ENCODE peak calls at places on chromosomes 12 and 14, in ten cellular contexts. F is activated CD8-positive, alpha-beta memory T cell treated with anti-CD3 and anti-CD28 coated beads, Interleukin-2, amount 50 U/mL, for 4 hours; R is IMR-90; B is Right ventricle myocardium superior; C is C1 segment of cervical spinal cord; Q is psoas muscle; M is hepatocyte; P is activated CD4-positive, CD25-positive, alpha-beta regulatory T cell treated with anti-CD3 and anti-CD28 coated beads, Interleukin-2, amount 50 U/mL, for 16 hours; U is central memory CD8-positive, alpha-beta T cell; V is stimulated activated CD4-positive, alpha-beta T cell treated with anti-CD3 and anti-CD28 coated beads, Interleukin-15, amount 100 ng/mL, for 24 hours. J is an unnamed sample.
A peak's percentile ranks its signal among the peaks of the same experiment; 100 is the strongest.

GRCh38 chr12:2689879-2690278 is 104.9 kb upstream of the FKBP4 start:
- DNase-seq in B (no peak), V (no peak), C (no peak), U (no peak), Q (no peak), P (no peak), F (no peak), M (no peak), R (no peak), J (no peak)

GRCh38 chr12:45737638-45738037 is 8.1 kb downstream of the ARID2 start:
- DNase-seq in V (no peak), P (no peak), C (no peak), R (no peak), F (no peak), M (no peak), U (no peak), Q (no peak), B (no peak), J (no peak)

GRCh38 chr14:99256483-99256874 is 15.5 kb downstream of the BCL11B start:
- DNase-seq in P (no peak), Q (no peak), U (no peak), B (no peak), M (no peak), F (peak; percentile 14), C (no peak), V (no peak), R (no peak), J (no peak)

GRCh38 chr12:78530065-78530765 is 334.4 kb upstream of the SYT1 start:
- DNase-seq in F (no peak), Q (no peak), B (no peak), P (no peak), M (no peak), C (no peak), U (no peak), R (peak; percentile 38), V (no peak), J (no peak)

GRCh38 chr12:3149505-3150307 is 72.5 kb downstream of the TSPAN9 start:
- DNase-seq in F (no peak), V (no peak), Q (no peak), R (no peak), U (no peak), M (no peak), P (no peak), B (no peak), C (no peak), J (no peak)

GRCh38 chr12:6323340-6323994 is 13.0 kb downstream of the PLEKHG6 start:
- DNase-seq in V (peak; percentile 48), B (peak; percentile 71), F (peak; percentile 44), Q (peak; percentile 85), P (no peak), M (peak; percentile 86), U (no peak), R (peak; percentile 94), C (peak; percentile 28), J (peak; percentile 91)

GRCh38 chr12:46858368-46858767 is 32.6 kb upstream of the SLC38A4 start:
- DNase-seq in U (no peak), C (no peak), F (no peak), P (no peak), R (no peak), V (no peak), M (no peak), B (no peak), Q (no peak), J (no peak)

GRCh38 chr14:36818794-36819384 is 157.2 kb downstream of the PAX9 start:
- DNase-seq in B (no peak), P (no peak), Q (no peak), R (no peak), U (no peak), F (no peak), C (no peak), V (no peak), M (no peak), J (no peak)

GRCh38 chr12:25800101-25800500 is 158.4 kb upstream of the RASSF8 start:
- DNase-seq in P (no peak), V (no peak), C (no peak), U (no peak), R (peak; percentile 30), F (no peak), Q (no peak), B (no peak), M (no peak), J (no peak)

GRCh38 chr12:27870939-27871338 is 90.9 kb upstream of the MANSC4 start:
- DNase-seq in B (no peak), U (no peak), C (no peak), Q (no peak), M (no peak), F (no peak), P (no peak), R (peak; percentile 90), V (no peak), J (no peak)

GRCh38 chr12:130714591-130715149 is 1.4 kb downstream of the RIMBP2 start:
- DNase-seq in R (no peak), B (peak; percentile 22), Q (no peak), P (no peak), C (no peak), V (no peak), F (no peak), U (no peak), M (peak; percentile 10), J (no peak)

GRCh38 chr12:49228653-49229052 is 36.2 kb upstream of the TUBA1C start:
- DNase-seq in V (no peak), C (no peak), B (no peak), R (no peak), U (no peak), M (no peak), F (no peak), Q (no peak), P (no peak), J (no peak)

GRCh38 chr12:69095765-69096477 is 143.4 kb upstream of the CPSF6 start:
- DNase-seq in R (no peak), U (no peak), V (no peak), F (no peak), Q (no peak), P (no peak), C (no peak), B (no peak), M (no peak), J (no peak)

GRCh38 chr14:51479584-51480305 is 172.0 kb upstream of the FRMD6 start:
- DNase-seq in Q (no peak), V (no peak), C (no peak), B (peak; percentile 45), U (no peak), R (peak; percentile 49), P (no peak), F (no peak), M (peak; percentile 16), J (no peak)

GRCh38 chr12:98110516-98110915 is 404.9 kb upstream of the TMPO start:
- DNase-seq in Q (no peak), F (no peak), B (no peak), V (no peak), M (no peak), R (no peak), C (no peak), P (no peak), U (no peak), J (no peak)

J was measured in SW480.